ENCODE peak calls at places on chromosomes 7 and 10, in four cellular contexts. I is H1, B is GM12878, J is GM12892. Y is an unnamed sample.

GRCh38 chr7:136911362-136911761 is 42.9 kb downstream of the CHRM2 start:
- DNase-seq in B (no peak), I (no peak), J (no peak), Y (no peak)

GRCh38 chr10:115947104-115947503 is 325.9 kb downstream of the GFRA1 start:
- DNase-seq in J (no peak), I (no peak), B (no peak), Y (no peak)

GRCh38 chr10:73889014-73889413 is 14.7 kb upstream of the CAMK2G start:
- DNase-seq in I (no peak), B (no peak), J (no peak), Y (no peak)

GRCh38 chr10:22770270-22770669 is 55.9 kb upstream of the PIP4K2A start:
- DNase-seq in J (no peak), B (no peak), I (no peak), Y (no peak)

GRCh38 chr10:14775656-14776055 is 959 bp upstream of the FAM107B start:
- DNase-seq in I (no peak), B (no peak), J (no peak), Y (no peak)

GRCh38 chr10:111539246-111539645 is 462.4 kb downstream of the ADRA2A start:
- DNase-seq in I (no peak), B (no peak), J (no peak), Y (no peak)

GRCh38 chr10:62335326-62335725 is 38.8 kb upstream of the ZNF365 start:
- DNase-seq in J (no peak), I (no peak), B (no peak), Y (no peak)

GRCh38 chr7:55366461-55367138 is 1.5 kb downstream of the LANCL2 start:
- DNase-seq in I (no peak), J (no peak), B (peak; percentile 17), Y (no peak)

GRCh38 chr10:99467236-99467999 is 37.0 kb upstream of the GOT1 start:
- DNase-seq in I (no peak), J (no peak), B (no peak), Y (no peak)

GRCh38 chr10:16116404-16117304 is 256.3 kb upstream of the MINDY3 start:
- DNase-seq in J (no peak), I (peak; percentile 47), B (peak; percentile 3), Y (no peak)

GRCh38 chr7:114047889-114048288 is 129.1 kb upstream of the PPP1R3A start:
- DNase-seq in J (no peak), I (no peak), B (no peak), Y (no peak)

GRCh38 chr10:117477961-117478670 is 64.4 kb upstream of the EMX2 start:
- DNase-seq in B (no peak), I (no peak), J (no peak), Y (no peak)

GRCh38 chr10:88385601-88386203 is 197.4 kb downstream of the RNLS start:
- DNase-seq in J (peak; percentile 15), I (no peak), B (peak; percentile 94), Y (peak; percentile 12)

GRCh38 chr10:11781114-11781513 is 38.9 kb downstream of the ECHDC3 start:
- DNase-seq in J (no peak), B (no peak), I (no peak), Y (no peak)

GRCh38 chr10:69652111-69652856 is 22.2 kb downstream of the FAM241B start:
- DNase-seq in B (no peak), J (no peak), I (no peak), Y (no peak)

GRCh38 chr10:73218466-73219191 is 28.4 kb downstream of the DNAJC9 start:
- DNase-seq in B (no peak), J (no peak), I (no peak), Y (no peak)

GRCh38 chr7:80207501-80207900 is 72.9 kb downstream of the GNAI1 start:
- DNase-seq in B (no peak), J (no peak), I (no peak), Y (no peak)

GRCh38 chr7:104629393-104629792 is 301.0 kb downstream of the LHFPL3 start:
- DNase-seq in J (no peak), B (no peak), I (no peak), Y (no peak)

GRCh38 chr10:106560925-106561640 is 603.4 kb downstream of the SORCS1 start:
- DNase-seq in B (no peak), J (no peak), I (no peak), Y (no peak)

GRCh38 chr10:75565286-75566251 is 134.1 kb downstream of the LRMDA start:
- DNase-seq in I (no peak), J (no peak), B (peak; percentile 32), Y (no peak)

GRCh38 chr7:22779697-22780096 is 43.0 kb downstream of the TOMM7 start:
- DNase-seq in B (no peak), J (no peak), I (no peak), Y (no peak)

GRCh38 chr10:97519342-97519741 is 20.6 kb downstream of the UBTD1 start:
- DNase-seq in I (no peak), B (no peak), J (no peak), Y (no peak)

GRCh38 chr10:111739160-111739712 is 444.3 kb downstream of the GPAM start:
- DNase-seq in J (no peak), I (no peak), B (no peak), Y (no peak)

GRCh38 chr10:121310151-121310711 is 288.0 kb downstream of the FGFR2 start:
- DNase-seq in B (no peak), J (no peak), I (no peak), Y (no peak)

GRCh38 chr7:5143106-5143505 is 46.9 kb upstream of the WIPI2 start:
- DNase-seq in J (no peak), B (no peak), I (no peak), Y (no peak)

GRCh38 chr10:91689731-91690168 is 56.9 kb upstream of the PPP1R3C start:
- DNase-seq in B (no peak), I (no peak), J (no peak), Y (no peak)

GRCh38 chr7:113279256-113279655 is 160.9 kb upstream of the SMIM30 start:
- DNase-seq in J (no peak), I (no peak), B (no peak), Y (no peak)

GRCh38 chr10:2920638-2921037 is 146.7 kb upstream of the PFKP start:
- DNase-seq in I (no peak), J (no peak), B (no peak), Y (no peak)

GRCh38 chr7:73696372-73696771 is 13.0 kb downstream of the BUD23 start:
- DNase-seq in I (no peak), J (no peak), B (no peak), Y (no peak)

GRCh38 chr10:103616705-103617361 is 123.3 kb downstream of the NEURL1 start:
- DNase-seq in I (no peak), B (no peak), J (no peak), Y (no peak)

GRCh38 chr10:76111986-76112825 is 680.8 kb downstream of the LRMDA start:
- DNase-seq in J (no peak), B (no peak), I (peak; percentile 73), Y (no peak)

GRCh38 chr7:102255916-102256315 is 30.8 kb upstream of the SH2B2 start:
- DNase-seq in I (no peak), J (no peak), B (no peak), Y (no peak)

GRCh38 chr7:76225379-76225778 is 23.7 kb downstream of the SRRM3 start:
- DNase-seq in J (no peak), B (no peak), I (peak; percentile 87), Y (peak; percentile 45)

GRCh38 chr7:131629203-131629871 is 72.9 kb upstream of the PODXL start:
- DNase-seq in J (no peak), B (no peak), I (no peak), Y (no peak)

GRCh38 chr7:108592633-108593277 is 23.1 kb downstream of the DNAJB9 start:
- DNase-seq in J (no peak), I (no peak), B (no peak), Y (no peak)
- TF ChIP-seq POLR2AphosphoS5 in J (no peak), I (no peak), B (no peak), Y (no peak)

GRCh38 chr10:44974628-44975431 is 3.8 kb downstream of the DEPP1 start:
- DNase-seq in B (no peak), I (peak; percentile 88), J (peak; percentile 87), Y (peak; percentile 81)

GRCh38 chr10:44976352-44977198 is 2.0 kb downstream of the DEPP1 start:
- DNase-seq in J (no peak), I (no peak), B (no peak), Y (no peak)

GRCh38 chr10:44974082-44974627 is 4.5 kb downstream of the DEPP1 start:
- DNase-seq in B (no peak), I (no peak), J (no peak), Y (no peak)

GRCh38 chr10:44977287-44978212 is 1.1 kb downstream of the DEPP1 start:
- DNase-seq in I (no peak), B (no peak), J (no peak), Y (no peak)

GRCh38 chr10:44975487-44976331 is 2.9 kb downstream of the DEPP1 start:
- DNase-seq in J (no peak), B (no peak), I (peak; percentile 60), Y (no peak)
- TF ChIP-seq TAF1 in J (no peak), B (no peak), I (no peak), Y (no peak)

DNA sequence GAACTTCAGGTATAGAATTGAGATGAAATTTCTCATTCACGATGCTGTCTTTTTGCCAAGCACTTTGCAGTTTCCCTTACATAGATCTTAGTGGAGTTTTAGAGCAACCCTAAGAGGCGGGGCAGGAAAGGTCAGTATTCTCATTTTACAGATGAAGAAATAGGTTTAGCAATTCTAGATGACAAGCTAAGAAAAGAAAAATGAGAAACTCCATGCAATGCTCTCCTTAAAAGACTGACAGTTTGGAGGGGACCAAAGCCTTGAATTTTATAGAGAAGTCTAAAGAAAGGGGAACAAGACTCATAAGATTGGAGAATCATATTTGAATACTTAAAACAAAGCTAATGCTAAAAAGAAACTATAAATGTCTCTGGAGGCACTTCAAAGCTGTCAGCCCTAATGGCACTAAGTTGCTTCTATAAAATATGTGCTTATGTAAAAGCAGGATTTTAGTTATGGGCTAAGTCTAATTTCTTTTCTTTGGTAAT is 19.6 kb downstream of the CEP55 start:
- DNase-seq in I (no peak), J (no peak), B (no peak), Y (no peak)
- TF ChIP-seq POLR2AphosphoS5 in I (no peak), J (no peak), B (no peak), Y (no peak)

GRCh38 chr10:26556756-26557640 is 118.9 kb downstream of the APBB1IP start:
- DNase-seq in B (no peak), I (no peak), J (no peak), Y (peak; percentile 39)
- TF ChIP-seq TAF1 in B (no peak), I (no peak), J (no peak), Y (no peak)

GRCh38 chr7:47587976-47588375 is 6.1 kb upstream of the TNS3 start:
- DNase-seq in J (no peak), I (no peak), B (no peak), Y (no peak)
- TF ChIP-seq POLR2AphosphoS5 in J (no peak), I (no peak), B (no peak), Y (no peak)

DNA sequence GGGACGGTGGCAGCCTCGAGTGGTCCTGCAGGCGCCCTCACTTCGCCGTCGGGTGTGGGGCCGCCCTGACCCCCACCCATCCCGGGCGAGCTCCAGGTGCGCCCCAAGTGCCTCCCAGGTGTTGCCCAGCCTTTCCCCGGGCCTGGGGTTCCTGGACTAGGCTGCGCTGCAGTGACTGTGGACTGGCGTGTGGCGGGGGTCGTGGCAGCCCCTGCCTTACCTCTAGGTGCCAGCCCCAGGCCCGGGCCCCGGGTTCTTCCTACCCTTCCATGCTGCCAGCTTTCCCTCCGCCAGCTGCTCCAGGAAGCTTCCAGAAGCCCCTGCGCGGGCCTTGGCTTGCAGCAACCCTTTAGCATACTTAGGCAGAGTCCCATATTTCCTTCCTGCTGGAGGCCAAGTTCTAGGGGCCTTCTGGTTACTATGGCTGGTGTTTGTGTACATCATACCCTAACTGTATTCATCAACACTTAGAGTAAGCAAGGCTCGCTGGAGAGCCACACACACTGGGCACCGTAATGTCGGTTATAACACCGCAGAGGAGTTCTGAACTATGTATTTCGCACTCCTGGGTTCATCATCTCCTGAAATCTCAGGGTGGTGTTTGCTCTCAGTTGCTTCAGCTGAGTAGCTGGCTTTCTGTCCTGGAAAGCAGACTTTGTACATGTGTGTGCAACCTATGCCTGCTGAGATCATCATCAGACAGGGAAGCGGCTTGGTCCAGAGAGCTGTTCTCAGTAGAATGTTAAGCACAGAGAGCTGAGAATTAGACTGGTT is 492 bp downstream of the MGMT start:
- DNase-seq in J (no peak), B (no peak), I (no peak), Y (no peak)
- TF ChIP-seq TAF1 in J (no peak), B (no peak), I (no peak), Y (no peak)

Y was measured in GM12891.